ENCODE peak calls at places on chromosomes 1 and 21, in seven cellular contexts. E, X, L, U, I, W and P are unnamed samples.

GRCh38 chr1:28887418-28887834 is 26.9 kb upstream of the EPB41 start:
- DNase-seq in E (no peak), X (no peak), L (peak), U (no peak), I (peak), W (peak), P (peak)

GRCh38 chr1:27597511-27598216 is 6.3 kb downstream of the AHDC1 start:
- DNase-seq in E (no peak), X (no peak), L (no peak), U (no peak), I (no peak), W (no peak), P (no peak)

GRCh38 chr1:2840036-2840809 is 38.7 kb upstream of the TTC34 start:
- DNase-seq in E (no peak), X (no peak), L (peak), U (no peak), I (no peak), W (no peak), P (no peak)

GRCh38 chr21:23292292-23292691 is 2294.1 kb downstream of the NCAM2 start:
- DNase-seq in E (no peak), X (no peak), L (no peak), U (no peak), I (no peak), W (no peak), P (no peak)

GRCh38 chr1:74673351-74674111 is at the start of gene ERICH3:
- DNase-seq in E (no peak), X (no peak), L (no peak), U (no peak), I (peak), W (peak), P (no peak)

GRCh38 chr1:112502827-112503226 is 5.9 kb upstream of the WNT2B start:
- DNase-seq in E (no peak), X (no peak), L (no peak), U (no peak), I (peak), W (no peak), P (no peak)

GRCh38 chr1:204191481-204191880 is 4.8 kb downstream of the KISS1 start:
- DNase-seq in E (no peak), X (no peak), L (no peak), U (no peak), I (no peak), W (no peak), P (no peak)

GRCh38 chr1:171188388-171189266 is 3.5 kb downstream of the FMO2 start:
- DNase-seq in E (peak), X (peak), L (peak), U (peak), I (peak), W (peak), P (peak)

GRCh38 chr1:218718216-218718615 is 373.1 kb downstream of the TGFB2 start:
- DNase-seq in E (no peak), X (no peak), L (no peak), U (no peak), I (no peak), W (no peak), P (no peak)

GRCh38 chr21:27532081-27532480 is 565.2 kb upstream of the ADAMTS5 start:
- DNase-seq in E (no peak), X (no peak), L (no peak), U (peak), I (no peak), W (no peak), P (peak)

GRCh38 chr1:92201973-92202372 is 15.7 kb upstream of the C1orf146 start:
- DNase-seq in E (no peak), X (no peak), L (no peak), U (no peak), I (no peak), W (no peak), P (no peak)

GRCh38 chr1:67688526-67689219 is 3.7 kb downstream of the GADD45A start:
- DNase-seq in E (no peak), X (no peak), L (peak), U (no peak), I (no peak), W (no peak), P (no peak)

GRCh38 chr1:109391626-109392025 is 6.1 kb downstream of the SORT1 start:
- DNase-seq in E (peak), X (no peak), L (no peak), U (no peak), I (no peak), W (no peak), P (no peak)

GRCh38 chr1:151443846-151444790 is 15.2 kb downstream of the POGZ start:
- DNase-seq in E (peak), X (peak), L (peak), U (peak), I (peak), W (peak), P (peak)

GRCh38 chr21:37758997-37759396 is 157.3 kb downstream of the KCNJ6 start:
- DNase-seq in E (no peak), X (no peak), L (peak), U (peak), I (peak), W (peak), P (peak)

GRCh38 chr1:3064901-3065300 is 4.1 kb upstream of the PRDM16 start:
- DNase-seq in E (no peak), X (no peak), L (no peak), U (no peak), I (no peak), W (no peak), P (no peak)

GRCh38 chr1:28122183-28122582 is 33.8 kb upstream of the EYA3 start:
- DNase-seq in E (no peak), X (no peak), L (no peak), U (no peak), I (no peak), W (no peak), P (no peak)

GRCh38 chr1:237470712-237471310 is 419.9 kb downstream of the ZP4 start:
- DNase-seq in E (no peak), X (no peak), L (no peak), U (no peak), I (no peak), W (no peak), P (peak)

GRCh38 chr21:35974801-35975200 is 85.5 kb downstream of the SETD4 start:
- DNase-seq in E (no peak), X (peak), L (no peak), U (peak), I (no peak), W (no peak), P (no peak)

GRCh38 chr1:10808441-10808840 is 12.0 kb upstream of the CASZ1 start:
- DNase-seq in E (no peak), X (no peak), L (no peak), U (no peak), I (no peak), W (no peak), P (no peak)

GRCh38 chr1:177088974-177089373 is 75.5 kb downstream of the ASTN1 start:
- DNase-seq in E (no peak), X (no peak), L (no peak), U (no peak), I (no peak), W (no peak), P (no peak)

GRCh38 chr1:185567006-185567405 is 167.2 kb upstream of the HMCN1 start:
- DNase-seq in E (no peak), X (peak), L (no peak), U (no peak), I (no peak), W (no peak), P (no peak)

GRCh38 chr1:230516890-230517289 is 90.8 kb upstream of the PGBD5 start:
- DNase-seq in E (no peak), X (no peak), L (no peak), U (no peak), I (no peak), W (no peak), P (no peak)

GRCh38 chr1:230518511-230518910 is 92.4 kb upstream of the PGBD5 start:
- DNase-seq in E (no peak), X (no peak), L (no peak), U (no peak), I (no peak), W (no peak), P (no peak)

GRCh38 chr1:230519246-230519645 is 93.1 kb upstream of the PGBD5 start:
- DNase-seq in E (no peak), X (no peak), L (no peak), U (no peak), I (no peak), W (no peak), P (no peak)

GRCh38 chr1:230517326-230517725 is 91.2 kb upstream of the PGBD5 start:
- DNase-seq in E (no peak), X (no peak), L (no peak), U (no peak), I (peak), W (no peak), P (no peak)

GRCh38 chr1:230517786-230518185 is 91.7 kb upstream of the PGBD5 start:
- DNase-seq in E (no peak), X (no peak), L (no peak), U (no peak), I (peak), W (no peak), P (no peak)
- TF ChIP-seq JUND in E (no peak), X (no peak), L (no peak), U (no peak), I (no peak), W (no peak), P (no peak)

DNA sequence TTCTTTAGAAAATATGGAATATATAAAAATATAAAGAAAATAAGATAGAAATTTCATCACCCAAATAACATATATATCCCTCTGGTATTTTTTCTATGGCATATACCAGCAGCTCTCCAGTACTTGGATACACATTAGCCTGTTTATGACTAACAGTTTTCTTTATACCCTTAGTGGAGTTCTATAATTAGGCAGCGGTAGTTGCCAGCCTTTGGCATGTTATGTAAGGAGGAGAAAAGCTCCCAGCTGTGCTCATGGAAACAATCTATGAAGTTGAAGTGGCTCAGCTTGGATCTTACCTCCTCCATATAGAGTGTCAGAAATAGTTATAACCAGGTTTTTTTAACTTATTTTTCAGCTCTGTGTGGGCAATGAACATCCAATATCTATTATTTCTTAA is 1636.8 kb downstream of the AMY1C start:
- DNase-seq in E (no peak), X (no peak), L (no peak), U (no peak), I (no peak), W (no peak), P (no peak)
- TF ChIP-seq JUND in E (no peak), X (no peak), L (no peak), U (no peak), I (no peak), W (no peak), P (no peak)

DNA sequence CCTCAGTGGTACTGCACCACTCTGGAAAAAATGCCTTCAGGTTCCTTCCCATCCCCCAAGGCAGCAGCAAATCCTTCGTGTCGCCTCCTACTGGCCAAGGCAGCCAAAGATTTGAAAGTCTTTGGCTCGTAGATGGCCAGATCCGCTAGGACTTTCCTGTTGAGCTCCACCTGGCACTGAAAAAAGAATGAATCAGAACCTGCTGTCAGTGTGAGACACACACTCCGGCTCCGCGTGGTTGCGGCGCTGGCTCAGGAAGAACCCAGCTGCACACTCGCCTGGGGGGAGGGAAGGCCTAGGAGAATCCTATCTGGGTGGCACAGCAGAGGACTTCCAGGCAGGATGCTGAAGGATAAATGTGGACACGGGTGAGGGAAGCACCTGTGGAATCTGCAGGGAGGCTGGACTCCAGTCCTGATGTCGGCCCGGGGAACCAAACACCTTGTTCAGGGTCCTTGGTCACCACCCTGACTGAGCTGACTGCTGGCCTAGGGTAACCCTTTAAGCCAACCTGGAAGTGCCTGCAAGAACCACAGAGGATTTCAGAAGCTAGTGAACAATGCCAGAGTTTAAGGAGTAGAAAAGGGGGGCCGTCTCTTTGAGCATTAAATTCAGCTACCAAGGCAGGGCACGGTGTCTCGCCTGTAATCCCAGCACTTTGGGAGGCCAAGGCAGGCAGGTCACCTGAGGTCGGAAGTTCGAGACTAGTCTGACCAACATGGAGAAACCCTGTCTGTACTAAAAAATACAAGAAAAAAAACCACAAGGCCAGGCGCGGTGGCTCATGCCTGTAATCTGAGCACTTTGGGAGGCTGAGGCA is 3.2 kb upstream of the CCNL2 start:
- DNase-seq in E (no peak), X (peak), L (peak), U (peak), I (peak), W (peak), P (no peak)
- TF ChIP-seq JUND in E (no peak), X (no peak), L (peak), U (no peak), I (no peak), W (no peak), P (no peak)

GRCh38 chr1:226632922-226633351 is 84.4 kb downstream of the STUM start:
- DNase-seq in E (no peak), X (no peak), L (no peak), U (no peak), I (no peak), W (no peak), P (no peak)

GRCh38 chr1:226635456-226635941 is 86.9 kb downstream of the STUM start:
- DNase-seq in E (no peak), X (no peak), L (no peak), U (no peak), I (no peak), W (no peak), P (no peak)

GRCh38 chr1:226633541-226634155 is 85.1 kb downstream of the STUM start:
- DNase-seq in E (no peak), X (no peak), L (no peak), U (no peak), I (no peak), W (no peak), P (no peak)

GRCh38 chr1:226634611-226635246 is 86.2 kb downstream of the STUM start:
- DNase-seq in E (no peak), X (no peak), L (no peak), U (no peak), I (no peak), W (no peak), P (no peak)

GRCh38 chr1:226634156-226634588 is 85.6 kb downstream of the STUM start:
- DNase-seq in E (no peak), X (peak), L (peak), U (peak), I (peak), W (peak), P (peak)
- TF ChIP-seq JUND in E (no peak), X (no peak), L (peak), U (no peak), I (no peak), W (no peak), P (no peak)

GRCh38 chr1:4068076-4068475 is 168.0 kb upstream of the C1orf174 start:
- DNase-seq in E (no peak), X (no peak), L (no peak), U (no peak), I (no peak), W (no peak), P (no peak)
- TF ChIP-seq JUND in E (no peak), X (no peak), L (no peak), U (no peak), I (no peak), W (no peak), P (no peak)

DNA sequence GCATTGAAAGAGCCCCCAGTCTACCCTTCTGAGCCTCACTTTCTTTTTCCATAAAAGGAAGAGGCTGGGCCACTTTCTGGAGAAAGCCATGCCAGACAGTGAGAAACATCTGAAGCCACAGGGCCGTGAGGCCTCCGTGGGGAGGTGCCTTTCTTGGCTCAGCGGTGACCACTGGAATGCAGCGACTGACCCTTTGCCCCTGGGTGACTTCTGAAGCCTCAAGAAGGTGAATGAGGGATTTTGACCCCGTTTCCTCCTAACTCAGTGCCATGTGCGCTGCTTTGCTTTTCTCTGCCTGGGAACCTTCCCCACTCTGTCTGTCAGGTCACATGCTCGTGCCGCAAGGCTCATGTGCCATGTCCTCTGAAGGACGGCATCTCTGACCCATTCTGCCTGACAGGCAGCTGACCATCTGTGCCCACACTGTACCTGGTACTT is 44.7 kb upstream of the A3GALT2 start:
- DNase-seq in E (no peak), X (no peak), L (no peak), U (no peak), I (no peak), W (no peak), P (no peak)
- TF ChIP-seq JUND in E (no peak), X (no peak), L (no peak), U (no peak), I (no peak), W (no peak), P (no peak)